ENCODE peak calls at places on chromosomes 4 and X, in four cellular contexts. K is GM12878, F is K562, P is HL-60. V is an unnamed sample.
A peak's percentile ranks its signal among the peaks of the same experiment; 100 is the strongest.

GRCh38 chr4:3471886-3472285 is 8.8 kb downstream of the DOK7 start:
- DNase-seq in K (no peak), F (no peak), P (no peak), V (no peak)

GRCh38 chr4:131638776-131639175 is 1510.3 kb upstream of the PCDH10 start:
- DNase-seq in K (no peak), F (no peak), P (no peak), V (no peak)

GRCh38 chrX:4451591-4451990 is 738.1 kb upstream of the PRKX start:
- DNase-seq in K (no peak), F (no peak), P (no peak), V (no peak)

GRCh38 chrX:22338740-22339139 is 66.0 kb downstream of the CBLL2 start:
- DNase-seq in K (no peak), F (no peak), P (no peak), V (no peak)

GRCh38 chrX:66002832-66003680 is 36.8 kb downstream of the VSIG4 start:
- DNase-seq in K (peak; percentile 48), F (no peak), P (no peak), V (no peak)

GRCh38 chr4:20026456-20026855 is 225.2 kb upstream of the SLIT2 start:
- DNase-seq in K (no peak), F (no peak), P (no peak), V (no peak)

GRCh38 chr4:84319124-84319523 is 180.0 kb downstream of the NKX6-1 start:
- DNase-seq in K (no peak), F (no peak), P (no peak), V (no peak)

GRCh38 chrX:138710866-138711331 is 618 bp downstream of the FGF13 start:
- DNase-seq in K (no peak), F (no peak), P (no peak), V (no peak)

GRCh38 chr4:10701702-10702460 is 17.3 kb upstream of the CLNK start:
- DNase-seq in K (no peak), F (no peak), P (no peak), V (no peak)

GRCh38 chr4:176189891-176190795 is 5.2 kb downstream of the SPATA4 start:
- DNase-seq in K (no peak), F (no peak), P (no peak), V (no peak)

GRCh38 chrX:150573702-150574101 is 5.3 kb downstream of the MTM1 start:
- DNase-seq in K (no peak), F (no peak), P (no peak), V (no peak)

DNA sequence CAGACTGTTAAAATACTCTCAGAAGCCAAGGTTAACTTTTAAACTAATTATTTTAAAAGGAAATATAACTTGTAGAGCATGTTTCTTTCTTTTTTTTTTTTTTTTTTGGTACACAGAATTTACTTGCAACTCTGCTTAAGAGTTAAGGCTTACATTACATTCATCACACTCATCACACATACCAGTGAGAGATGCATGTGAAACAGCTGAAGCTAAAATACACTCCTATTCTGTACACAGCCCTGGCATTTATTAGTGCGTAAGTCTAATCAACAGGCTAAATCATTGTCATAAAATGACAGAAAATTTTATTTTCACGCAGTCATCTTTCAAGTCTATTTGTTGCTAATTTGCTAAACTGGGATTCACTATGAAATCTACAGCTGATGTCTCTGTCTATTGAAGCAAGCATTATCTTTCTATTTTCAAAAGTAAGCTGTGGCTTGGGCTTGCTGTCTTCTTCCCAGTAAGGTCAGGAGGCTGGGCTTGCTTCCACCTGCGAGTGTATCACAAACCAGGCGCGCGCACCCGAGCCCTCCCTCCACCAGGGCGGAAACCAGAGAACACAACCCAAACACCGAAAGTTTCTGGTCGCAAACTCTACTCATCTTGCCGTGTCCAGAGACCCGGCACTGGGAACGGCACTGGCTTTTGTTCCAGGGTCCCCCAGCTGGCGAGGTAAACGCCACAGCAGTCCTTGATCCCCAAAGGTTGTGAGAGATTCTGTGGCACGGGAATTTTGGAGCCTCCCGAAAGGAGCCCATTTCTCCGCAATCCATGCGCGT is 3.9 kb downstream of the MAML3 start:
- DNase-seq in K (no peak), F (peak; percentile 41), P (peak; percentile 83), V (peak; percentile 9)
- TF ChIP-seq POLR2AphosphoS5 in K (no peak), F (no peak), P (no peak), V (no peak)

DNA sequence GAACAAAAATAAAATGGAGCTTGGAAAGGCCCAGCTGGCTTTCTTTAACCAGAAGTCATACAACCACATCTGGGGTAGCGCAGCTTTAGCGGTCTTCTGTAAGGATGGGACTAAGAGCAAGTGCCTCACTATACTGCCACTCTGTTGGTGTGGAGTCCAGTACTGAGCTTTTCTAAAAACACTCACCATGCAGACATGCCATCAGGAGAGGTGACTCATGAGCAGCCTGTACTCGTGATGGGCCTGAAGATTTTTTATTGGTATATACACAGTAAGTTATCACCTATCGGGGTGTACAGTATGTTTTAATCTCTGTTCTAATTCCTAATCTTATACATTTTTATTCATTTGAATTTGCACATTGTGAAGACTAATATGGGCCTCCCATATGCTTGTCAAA is 9.6 kb downstream of the PPP3CA start:
- DNase-seq in K (no peak), F (no peak), P (no peak), V (no peak)
- TF ChIP-seq SPI1 in K (no peak), F (no peak), P (no peak), V (no peak)

GRCh38 chr4:98343640-98344039 is 82.5 kb downstream of the RAP1GDS1 start:
- DNase-seq in K (no peak), F (no peak), P (no peak), V (no peak)
- TF ChIP-seq POLR2AphosphoS5 in K (no peak), F (no peak), P (no peak), V (no peak)

DNA sequence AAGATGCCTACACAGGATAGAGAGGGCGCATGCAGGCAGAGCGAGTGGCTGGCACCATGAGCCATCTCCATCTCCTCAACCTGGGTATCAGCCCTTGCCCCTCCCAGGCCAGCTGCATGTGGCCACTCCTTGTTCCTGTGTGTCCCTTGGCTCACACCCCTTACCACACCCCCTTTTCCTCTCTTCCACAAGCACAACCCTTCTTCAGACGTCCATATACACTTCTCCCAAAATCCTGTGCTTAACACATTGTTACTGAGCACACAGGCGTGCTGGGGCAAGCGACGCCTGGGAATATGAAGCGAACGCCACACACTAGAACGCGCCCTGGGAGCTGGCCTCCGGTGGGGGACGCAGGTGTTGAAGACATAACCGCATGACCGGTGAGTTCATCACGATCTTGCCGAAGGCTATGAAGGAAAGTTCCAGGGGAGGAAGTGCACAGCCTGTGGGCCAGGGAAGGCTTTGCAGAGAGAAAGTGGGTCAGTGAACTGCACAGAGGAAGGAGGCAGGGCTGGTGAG is 19.1 kb upstream of the KIAA0232 start:
- DNase-seq in K (no peak), F (peak; percentile 70), P (peak; percentile 37), V (no peak)
- TF ChIP-seq SPI1 in K (no peak), F (peak; percentile 90), P (peak; percentile 80), V (no peak)